ENCODE peak calls at places on chromosomes 6 and 20, in six cellular contexts. One of them, this sample, is unnamed.

GRCh38 chr6:148969679-148970078 is 222.8 kb downstream of the UST start:
- DNase-seq in naive thymus-derived CD4-positive, alpha-beta T cell: no peak
- DNase-seq in heart left ventricle: peak; percentile 52
- DNase-seq in lower lobe of right lung: no peak
- DNase-seq in CD4-positive, CD25-positive, alpha-beta regulatory T cell: no peak
- DNase-seq in SJSA1: peak; percentile 87
- DNase-seq in this sample: peak; percentile 91

GRCh38 chr6:158879180-158879579 is 60.0 kb upstream of the EZR start:
- DNase-seq in CD4-positive, CD25-positive, alpha-beta regulatory T cell: no peak
- DNase-seq in heart left ventricle: no peak
- DNase-seq in lower lobe of right lung: no peak
- DNase-seq in SJSA1: no peak
- DNase-seq in naive thymus-derived CD4-positive, alpha-beta T cell: peak; percentile 44
- DNase-seq in this sample: no peak

GRCh38 chr20:48786916-48787676 is 40.7 kb downstream of the PREX1 start:
- DNase-seq in CD4-positive, CD25-positive, alpha-beta regulatory T cell: no peak
- DNase-seq in heart left ventricle: no peak
- DNase-seq in lower lobe of right lung: no peak
- DNase-seq in SJSA1: no peak
- DNase-seq in naive thymus-derived CD4-positive, alpha-beta T cell: no peak
- DNase-seq in this sample: no peak

GRCh38 chr6:142888461-142888860 is 56.5 kb downstream of the HIVEP2 start:
- DNase-seq in CD4-positive, CD25-positive, alpha-beta regulatory T cell: no peak
- DNase-seq in lower lobe of right lung: no peak
- DNase-seq in heart left ventricle: no peak
- DNase-seq in SJSA1: no peak
- DNase-seq in naive thymus-derived CD4-positive, alpha-beta T cell: no peak
- DNase-seq in this sample: no peak

GRCh38 chr6:89630488-89630887 is 8.1 kb downstream of the LYRM2 start:
- DNase-seq in lower lobe of right lung: no peak
- DNase-seq in CD4-positive, CD25-positive, alpha-beta regulatory T cell: no peak
- DNase-seq in heart left ventricle: peak; percentile 87
- DNase-seq in naive thymus-derived CD4-positive, alpha-beta T cell: no peak
- DNase-seq in SJSA1: no peak
- DNase-seq in this sample: no peak

GRCh38 chr20:43404880-43405279 is 52.8 kb upstream of the SRSF6 start:
- DNase-seq in naive thymus-derived CD4-positive, alpha-beta T cell: peak; percentile 35
- DNase-seq in heart left ventricle: no peak
- DNase-seq in SJSA1: no peak
- DNase-seq in lower lobe of right lung: no peak
- DNase-seq in CD4-positive, CD25-positive, alpha-beta regulatory T cell: no peak
- DNase-seq in this sample: peak; percentile 23

GRCh38 chr6:56699066-56699654 is 56.5 kb upstream of the DST start:
- DNase-seq in lower lobe of right lung: no peak
- DNase-seq in SJSA1: no peak
- DNase-seq in naive thymus-derived CD4-positive, alpha-beta T cell: no peak
- DNase-seq in CD4-positive, CD25-positive, alpha-beta regulatory T cell: no peak
- DNase-seq in heart left ventricle: no peak
- DNase-seq in this sample: no peak

GRCh38 chr20:50528129-50528528 is 17.9 kb downstream of the PTPN1 start:
- DNase-seq in heart left ventricle: no peak
- DNase-seq in CD4-positive, CD25-positive, alpha-beta regulatory T cell: no peak
- DNase-seq in naive thymus-derived CD4-positive, alpha-beta T cell: no peak
- DNase-seq in SJSA1: no peak
- DNase-seq in lower lobe of right lung: no peak
- DNase-seq in this sample: no peak

GRCh38 chr20:46243707-46244628 is 64.3 kb downstream of the CDH22 start:
- DNase-seq in heart left ventricle: no peak
- DNase-seq in naive thymus-derived CD4-positive, alpha-beta T cell: no peak
- DNase-seq in lower lobe of right lung: no peak
- DNase-seq in SJSA1: no peak
- DNase-seq in CD4-positive, CD25-positive, alpha-beta regulatory T cell: no peak
- DNase-seq in this sample: peak; percentile 28

GRCh38 chr20:32314768-32315167 is 37.3 kb downstream of the KIF3B start:
- DNase-seq in lower lobe of right lung: no peak
- DNase-seq in CD4-positive, CD25-positive, alpha-beta regulatory T cell: no peak
- DNase-seq in heart left ventricle: no peak
- DNase-seq in SJSA1: no peak
- DNase-seq in naive thymus-derived CD4-positive, alpha-beta T cell: no peak
- DNase-seq in this sample: no peak

GRCh38 chr6:2885967-2886731 is 17.0 kb downstream of the SERPINB9 start:
- DNase-seq in heart left ventricle: no peak
- DNase-seq in lower lobe of right lung: no peak
- DNase-seq in SJSA1: no peak
- DNase-seq in CD4-positive, CD25-positive, alpha-beta regulatory T cell: no peak
- DNase-seq in naive thymus-derived CD4-positive, alpha-beta T cell: no peak
- DNase-seq in this sample: no peak

GRCh38 chr20:1334761-1335160 is 5.8 kb upstream of the SDCBP2 start:
- DNase-seq in naive thymus-derived CD4-positive, alpha-beta T cell: no peak
- DNase-seq in lower lobe of right lung: no peak
- DNase-seq in SJSA1: peak; percentile 33
- DNase-seq in heart left ventricle: no peak
- DNase-seq in CD4-positive, CD25-positive, alpha-beta regulatory T cell: no peak
- DNase-seq in this sample: no peak

GRCh38 chr20:57555457-57556184 is 5.3 kb upstream of the PCK1 start:
- DNase-seq in heart left ventricle: no peak
- DNase-seq in naive thymus-derived CD4-positive, alpha-beta T cell: no peak
- DNase-seq in SJSA1: no peak
- DNase-seq in CD4-positive, CD25-positive, alpha-beta regulatory T cell: no peak
- DNase-seq in lower lobe of right lung: no peak
- DNase-seq in this sample: no peak

GRCh38 chr6:31462026-31462963 is 35.6 kb upstream of the MICB start:
- DNase-seq in CD4-positive, CD25-positive, alpha-beta regulatory T cell: no peak
- DNase-seq in lower lobe of right lung: no peak
- DNase-seq in heart left ventricle: no peak
- DNase-seq in naive thymus-derived CD4-positive, alpha-beta T cell: no peak
- DNase-seq in SJSA1: no peak
- DNase-seq in this sample: no peak

GRCh38 chr6:82862543-82862942 is 203.1 kb downstream of the UBE3D start:
- DNase-seq in naive thymus-derived CD4-positive, alpha-beta T cell: no peak
- DNase-seq in SJSA1: no peak
- DNase-seq in CD4-positive, CD25-positive, alpha-beta regulatory T cell: no peak
- DNase-seq in heart left ventricle: no peak
- DNase-seq in lower lobe of right lung: no peak
- DNase-seq in this sample: no peak

GRCh38 chr6:162750776-162751175 is 23.0 kb downstream of the PACRG start:
- DNase-seq in naive thymus-derived CD4-positive, alpha-beta T cell: no peak
- DNase-seq in heart left ventricle: no peak
- DNase-seq in CD4-positive, CD25-positive, alpha-beta regulatory T cell: no peak
- DNase-seq in lower lobe of right lung: no peak
- DNase-seq in SJSA1: no peak
- DNase-seq in this sample: peak; percentile 24

GRCh38 chr6:118677193-118677592 is 25.8 kb upstream of the CEP85L start:
- DNase-seq in naive thymus-derived CD4-positive, alpha-beta T cell: no peak
- DNase-seq in CD4-positive, CD25-positive, alpha-beta regulatory T cell: no peak
- DNase-seq in lower lobe of right lung: no peak
- DNase-seq in heart left ventricle: no peak
- DNase-seq in SJSA1: no peak
- DNase-seq in this sample: no peak

GRCh38 chr6:43887340-43887858 is 117.4 kb downstream of the VEGFA start:
- DNase-seq in heart left ventricle: no peak
- DNase-seq in SJSA1: no peak
- DNase-seq in naive thymus-derived CD4-positive, alpha-beta T cell: no peak
- DNase-seq in lower lobe of right lung: no peak
- DNase-seq in CD4-positive, CD25-positive, alpha-beta regulatory T cell: no peak
- DNase-seq in this sample: no peak

GRCh38 chr20:19257865-19258264 is 45.4 kb downstream of the SLC24A3 start:
- DNase-seq in naive thymus-derived CD4-positive, alpha-beta T cell: no peak
- DNase-seq in SJSA1: no peak
- DNase-seq in CD4-positive, CD25-positive, alpha-beta regulatory T cell: no peak
- DNase-seq in heart left ventricle: no peak
- DNase-seq in lower lobe of right lung: no peak
- DNase-seq in this sample: no peak

GRCh38 chr6:166476634-166477215 is 94.0 kb upstream of the MPC1 start:
- DNase-seq in lower lobe of right lung: no peak
- DNase-seq in naive thymus-derived CD4-positive, alpha-beta T cell: no peak
- DNase-seq in SJSA1: no peak
- DNase-seq in CD4-positive, CD25-positive, alpha-beta regulatory T cell: no peak
- DNase-seq in heart left ventricle: no peak
- DNase-seq in this sample: no peak

GRCh38 chr6:84771732-84772131 is 7.3 kb upstream of the TBX18 start:
- DNase-seq in SJSA1: no peak
- DNase-seq in heart left ventricle: no peak
- DNase-seq in CD4-positive, CD25-positive, alpha-beta regulatory T cell: no peak
- DNase-seq in lower lobe of right lung: no peak
- DNase-seq in naive thymus-derived CD4-positive, alpha-beta T cell: no peak
- DNase-seq in this sample: peak; percentile 61

GRCh38 chr6:45423901-45424627 is 46.3 kb upstream of the SUPT3H start:
- DNase-seq in CD4-positive, CD25-positive, alpha-beta regulatory T cell: no peak
- DNase-seq in heart left ventricle: peak; percentile 35
- DNase-seq in SJSA1: no peak
- DNase-seq in lower lobe of right lung: peak; percentile 70
- DNase-seq in naive thymus-derived CD4-positive, alpha-beta T cell: peak; percentile 45
- DNase-seq in this sample: no peak

GRCh38 chr20:910840-911770 is 5.0 kb downstream of the ANGPT4 start:
- DNase-seq in lower lobe of right lung: no peak
- DNase-seq in naive thymus-derived CD4-positive, alpha-beta T cell: no peak
- DNase-seq in heart left ventricle: no peak
- DNase-seq in SJSA1: no peak
- DNase-seq in CD4-positive, CD25-positive, alpha-beta regulatory T cell: no peak
- DNase-seq in this sample: no peak

GRCh38 chr6:81756690-81757089 is 4.2 kb upstream of the TENT5A start:
- DNase-seq in lower lobe of right lung: no peak
- DNase-seq in naive thymus-derived CD4-positive, alpha-beta T cell: no peak
- DNase-seq in CD4-positive, CD25-positive, alpha-beta regulatory T cell: no peak
- DNase-seq in SJSA1: no peak
- DNase-seq in heart left ventricle: no peak
- DNase-seq in this sample: no peak

GRCh38 chr6:81465859-81466258 is 286.6 kb downstream of the TENT5A start:
- DNase-seq in CD4-positive, CD25-positive, alpha-beta regulatory T cell: no peak
- DNase-seq in heart left ventricle: no peak
- DNase-seq in SJSA1: no peak
- DNase-seq in lower lobe of right lung: no peak
- DNase-seq in naive thymus-derived CD4-positive, alpha-beta T cell: no peak
- DNase-seq in this sample: no peak

GRCh38 chr20:52426856-52427255 is 235.3 kb upstream of the ZFP64 start:
- DNase-seq in CD4-positive, CD25-positive, alpha-beta regulatory T cell: no peak
- DNase-seq in lower lobe of right lung: no peak
- DNase-seq in SJSA1: no peak
- DNase-seq in naive thymus-derived CD4-positive, alpha-beta T cell: no peak
- DNase-seq in heart left ventricle: no peak
- DNase-seq in this sample: no peak
- H3K4me3 ChIP-seq in CD4-positive, CD25-positive, alpha-beta regulatory T cell: no peak overlapping the region
- H3K4me3 ChIP-seq in lower lobe of right lung: no peak overlapping the region
- H3K4me3 ChIP-seq in SJSA1: no peak overlapping the region
- H3K4me3 ChIP-seq in naive thymus-derived CD4-positive, alpha-beta T cell: no peak overlapping the region
- H3K4me3 ChIP-seq in heart left ventricle: no peak overlapping the region
- H3K4me3 ChIP-seq in this sample: no peak overlapping the region

DNA sequence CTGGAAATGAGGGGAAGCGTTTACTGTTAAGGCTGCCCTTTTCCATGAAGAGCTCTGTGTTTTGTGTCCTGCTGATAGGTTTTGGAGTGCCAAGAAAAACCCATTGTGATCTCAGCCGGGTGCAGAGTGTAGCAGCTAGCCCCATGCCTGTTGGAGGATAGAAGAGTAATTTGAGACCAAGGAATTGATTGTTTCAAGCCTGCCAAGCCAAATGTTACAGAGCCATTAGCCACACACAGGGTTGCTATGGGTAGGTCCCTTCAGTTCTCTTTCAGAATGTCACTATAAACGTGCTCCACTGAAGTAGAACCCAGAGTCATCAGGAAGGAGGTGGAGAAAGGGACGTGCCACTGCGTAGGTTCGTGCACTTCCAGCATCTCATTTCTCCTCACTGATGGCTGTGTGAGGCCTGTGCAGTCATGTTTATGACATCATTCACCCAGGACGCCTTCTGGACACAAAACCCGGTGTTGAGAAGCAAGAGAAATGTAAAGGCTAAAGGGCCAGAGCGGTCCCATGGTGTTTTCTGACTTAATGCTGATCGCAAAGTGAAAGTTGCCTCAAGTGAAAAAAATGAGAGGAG is 6.6 kb downstream of the GMPR start:
- DNase-seq in SJSA1: no peak
- DNase-seq in heart left ventricle: no peak
- DNase-seq in lower lobe of right lung: no peak
- DNase-seq in CD4-positive, CD25-positive, alpha-beta regulatory T cell: no peak
- DNase-seq in naive thymus-derived CD4-positive, alpha-beta T cell: no peak
- DNase-seq in this sample: peak; percentile 10
- H3K27me3 ChIP-seq in SJSA1: no peaks in the 10 kb centered on the region
- H3K27me3 ChIP-seq in heart left ventricle: no peaks in the 10 kb centered on the region
- H3K27me3 ChIP-seq in lower lobe of right lung: no peaks in the 10 kb centered on the region
- H3K27me3 ChIP-seq in CD4-positive, CD25-positive, alpha-beta regulatory T cell: peaks cover 8% of the 10 kb centered on the region
- H3K27me3 ChIP-seq in naive thymus-derived CD4-positive, alpha-beta T cell: no peaks in the 10 kb centered on the region
- H3K27me3 ChIP-seq in this sample: no peaks in the 10 kb centered on the region

DNA sequence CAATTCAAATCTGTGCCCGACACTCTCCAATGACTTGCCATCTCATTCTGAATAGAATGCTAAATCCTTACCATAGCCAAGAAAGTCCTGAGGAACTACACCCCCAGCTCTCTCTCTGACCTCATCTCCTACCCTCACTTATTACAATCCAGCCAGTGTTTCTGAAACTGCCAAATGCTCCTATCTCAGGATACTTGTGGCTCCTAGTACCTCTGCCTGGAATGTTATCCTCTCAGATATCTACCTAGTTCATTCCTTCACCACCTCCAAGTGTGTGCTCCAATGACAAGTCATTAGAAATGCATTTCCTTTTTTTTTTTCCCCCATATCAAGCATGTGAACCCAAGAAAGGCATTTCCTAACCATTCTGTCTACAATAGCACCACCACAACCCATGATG is 24.4 kb downstream of the ZNF184 start:
- DNase-seq in CD4-positive, CD25-positive, alpha-beta regulatory T cell: no peak
- DNase-seq in SJSA1: no peak
- DNase-seq in lower lobe of right lung: no peak
- DNase-seq in heart left ventricle: no peak
- DNase-seq in naive thymus-derived CD4-positive, alpha-beta T cell: no peak
- DNase-seq in this sample: no peak
- H3K9me3 ChIP-seq in CD4-positive, CD25-positive, alpha-beta regulatory T cell: peaks cover 81% of the 10 kb centered on the region
- H3K9me3 ChIP-seq in SJSA1: peaks cover 30% of the 10 kb centered on the region
- H3K9me3 ChIP-seq in lower lobe of right lung: peaks cover 83% of the 10 kb centered on the region
- H3K9me3 ChIP-seq in heart left ventricle: peaks cover 21% of the 10 kb centered on the region
- H3K9me3 ChIP-seq in naive thymus-derived CD4-positive, alpha-beta T cell: peaks cover 36% of the 10 kb centered on the region
- H3K9me3 ChIP-seq in this sample: peaks cover 77% of the 10 kb centered on the region

DNA sequence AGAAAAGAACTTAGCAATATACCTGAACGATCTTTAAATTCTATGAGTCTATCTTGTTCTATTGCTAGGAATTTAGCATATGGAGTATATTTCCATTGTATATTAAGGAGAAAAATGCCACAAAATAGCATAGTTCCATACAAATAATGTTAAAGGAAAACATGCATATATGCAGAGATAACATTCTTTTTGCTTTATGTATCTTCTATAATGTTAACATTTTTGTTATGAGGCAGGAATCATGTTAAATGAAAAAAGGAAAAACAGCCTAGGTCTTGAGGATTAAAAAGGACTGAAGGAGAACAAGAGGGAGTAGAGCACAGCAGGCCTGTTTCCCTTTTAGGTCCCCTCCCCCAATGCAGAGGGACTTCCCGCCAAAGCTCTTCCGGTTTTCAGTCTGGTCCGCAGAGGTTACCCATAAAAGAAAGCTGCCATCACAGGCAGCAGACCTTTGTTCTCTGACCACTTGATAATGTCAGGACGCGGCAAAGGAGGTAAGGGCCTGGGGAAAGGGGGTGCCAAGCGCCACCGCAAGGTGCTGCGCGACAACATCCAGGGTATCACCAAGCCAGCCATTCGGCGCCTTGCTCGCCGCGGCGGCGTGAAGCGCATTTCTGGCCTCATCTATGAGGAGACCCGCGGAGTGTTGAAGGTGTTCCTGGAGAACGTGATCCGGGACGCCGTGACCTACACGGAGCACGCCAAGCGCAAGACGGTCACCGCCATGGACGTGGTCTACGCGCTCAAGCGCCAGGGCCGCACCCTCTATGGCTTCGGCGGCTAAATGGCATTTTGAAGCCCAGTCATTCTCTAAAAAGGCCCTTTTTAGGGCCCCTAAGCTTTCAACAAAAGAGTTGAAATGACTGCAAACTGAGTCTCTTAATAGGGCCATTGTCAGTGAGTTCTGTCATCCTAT is 108.4 kb upstream of the PRSS16 start:
- DNase-seq in lower lobe of right lung: peak; percentile 60
- DNase-seq in heart left ventricle: peak; percentile 40
- DNase-seq in SJSA1: no peak
- DNase-seq in naive thymus-derived CD4-positive, alpha-beta T cell: peak; percentile 78
- DNase-seq in CD4-positive, CD25-positive, alpha-beta regulatory T cell: peak; percentile 49
- DNase-seq in this sample: peak; percentile 69
- H3K4me3 ChIP-seq in lower lobe of right lung: peak overlapping the region; percentile 72
- H3K4me3 ChIP-seq in heart left ventricle: peak overlapping the region; percentile 49
- H3K4me3 ChIP-seq in SJSA1: no peak overlapping the region
- H3K4me3 ChIP-seq in naive thymus-derived CD4-positive, alpha-beta T cell: peak overlapping the region; percentile 74
- H3K4me3 ChIP-seq in CD4-positive, CD25-positive, alpha-beta regulatory T cell: peak overlapping the region; percentile 80
- H3K4me3 ChIP-seq in this sample: peak overlapping the region; percentile 65